ENCODE peak calls at places on chromosomes 2 and 18, in six cellular contexts. P is AG04450, F is endodermal cell, N is tibial nerve, E is choroid plexus epithelial cell, G is RWPE1. Y is an unnamed sample.

GRCh38 chr2:16466821-16467151 is 198.8 kb downstream of the CYRIA start:
- DNase-seq in P (no peak), F (no peak), N (no peak), E (no peak), G (no peak), Y (no peak)

GRCh38 chr2:75561566-75562512 is 1.1 kb upstream of the EVA1A start:
- DNase-seq in P (no peak), F (no peak), N (no peak), E (peak; percentile 62), G (no peak), Y (no peak)

GRCh38 chr2:178005756-178006155 is 66.8 kb downstream of the PDE11A start:
- DNase-seq in P (no peak), F (no peak), N (no peak), E (peak; percentile 5), G (no peak), Y (no peak)

GRCh38 chr2:203913947-203914346 is 22.6 kb upstream of the ICOS start:
- DNase-seq in P (no peak), F (no peak), N (no peak), E (no peak), G (no peak), Y (no peak)

GRCh38 chr2:234488913-234489451 is 7.9 kb downstream of the ARL4C start:
- DNase-seq in P (no peak), F (no peak), N (no peak), E (no peak), G (no peak), Y (no peak)

GRCh38 chr2:240191001-240191400 is 50.5 kb upstream of the OTOS start:
- DNase-seq in P (no peak), F (peak; percentile 17), N (no peak), E (no peak), G (no peak), Y (no peak)

GRCh38 chr2:177143444-177143843 is 69.2 kb upstream of the HNRNPA3 start:
- DNase-seq in P (no peak), F (no peak), N (no peak), E (peak; percentile 62), G (peak; percentile 37), Y (no peak)

GRCh38 chr2:197972017-197972416 is 167.6 kb downstream of the PLCL1 start:
- DNase-seq in P (peak; percentile 48), F (no peak), N (peak; percentile 87), E (peak; percentile 67), G (peak; percentile 42), Y (peak; percentile 41)

GRCh38 chr18:62379051-62379450 is 53.9 kb downstream of the TNFRSF11A start:
- DNase-seq in P (no peak), F (no peak), N (no peak), E (no peak), G (no peak), Y (no peak)

GRCh38 chr18:22626771-22627170 is 209.1 kb upstream of the CTAGE1 start:
- DNase-seq in P (no peak), F (no peak), N (no peak), E (no peak), G (no peak), Y (no peak)

GRCh38 chr2:109554758-109555157 is 59.0 kb downstream of the SEPTIN10 start:
- DNase-seq in P (no peak), F (no peak), N (no peak), E (no peak), G (no peak), Y (no peak)

GRCh38 chr2:62478093-62478580 is 27.9 kb downstream of the TMEM17 start:
- DNase-seq in P (no peak), F (no peak), N (peak; percentile 45), E (peak; percentile 64), G (no peak), Y (no peak)

GRCh38 chr2:56474412-56475158 is 290.8 kb downstream of the CCDC85A start:
- DNase-seq in P (no peak), F (no peak), N (no peak), E (peak; percentile 61), G (peak; percentile 5), Y (no peak)

GRCh38 chr18:46010676-46011075 is 43.5 kb upstream of the EPG5 start:
- DNase-seq in P (no peak), F (no peak), N (peak; percentile 8), E (no peak), G (no peak), Y (no peak)

GRCh38 chr2:3661149-3661660 is 3.2 kb downstream of the ALLC start:
- DNase-seq in P (no peak), F (no peak), N (no peak), E (no peak), G (no peak), Y (no peak)

GRCh38 chr2:203280428-203281064 is 41.7 kb downstream of the CYP20A1 start:
- DNase-seq in P (no peak), F (no peak), N (no peak), E (peak; percentile 86), G (no peak), Y (no peak)

GRCh38 chr2:86213699-86214502 is 14.6 kb downstream of the MRPL35 start:
- DNase-seq in P (no peak), F (no peak), N (no peak), E (peak; percentile 55), G (no peak), Y (no peak)

GRCh38 chr18:1483386-1483785 is 578.7 kb downstream of the ADCYAP1 start:
- DNase-seq in P (no peak), F (no peak), N (no peak), E (no peak), G (no peak), Y (no peak)

DNA sequence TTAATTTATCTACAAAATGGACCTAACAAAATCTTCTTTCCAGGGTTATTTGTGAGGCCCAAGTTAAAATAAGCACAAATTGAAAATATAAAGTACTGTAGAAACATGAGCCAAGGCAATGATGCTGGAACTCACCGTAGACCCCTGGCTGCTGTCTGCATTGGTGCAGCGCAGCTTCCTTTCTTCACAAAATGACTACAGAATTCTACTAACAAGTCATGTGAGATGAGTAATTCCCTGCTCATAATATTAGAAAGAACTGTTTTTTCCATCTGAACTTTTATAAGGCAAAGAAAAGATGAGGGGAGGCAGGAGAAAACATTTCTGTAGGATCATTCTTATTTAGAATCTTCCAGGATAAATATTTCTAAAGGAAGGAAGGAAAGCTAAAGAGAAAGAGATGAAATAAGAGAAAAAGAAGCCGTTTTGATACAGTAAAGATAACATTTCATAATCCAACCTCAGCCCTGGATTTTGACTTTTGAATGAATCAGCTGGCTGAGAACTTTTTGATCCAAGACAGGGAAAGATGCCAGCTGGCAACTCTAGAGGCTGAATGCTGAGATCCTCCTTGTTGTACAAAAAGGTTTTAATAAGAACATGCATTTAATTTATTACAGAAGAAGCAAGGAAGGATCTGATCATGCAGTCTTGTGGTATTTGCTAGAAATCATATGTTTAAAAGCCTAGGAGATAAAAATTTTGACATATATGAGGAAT is 183.9 kb upstream of the KLHL14 start:
- DNase-seq in P (peak; percentile 2), F (no peak), N (peak; percentile 31), E (peak; percentile 91), G (peak; percentile 0), Y (no peak)
- TF ChIP-seq CTCF in P (peak; percentile 42), F (peak; percentile 77), N (no peak), E (peak; percentile 93), G (no peak), Y (no peak)

GRCh38 chr18:79573921-79574491 is 105.6 kb upstream of the CTDP1 start:
- DNase-seq in P (no peak), F (peak; percentile 32), N (no peak), E (no peak), G (no peak), Y (peak; percentile 11)

GRCh38 chr18:79574938-79575525 is 104.6 kb upstream of the CTDP1 start:
- DNase-seq in P (no peak), F (peak; percentile 26), N (no peak), E (no peak), G (no peak), Y (no peak)

GRCh38 chr18:79577451-79578395 is 101.9 kb upstream of the CTDP1 start:
- DNase-seq in P (no peak), F (peak; percentile 34), N (no peak), E (peak; percentile 33), G (no peak), Y (peak; percentile 21)

GRCh38 chr18:79576686-79577351 is 102.8 kb upstream of the CTDP1 start:
- DNase-seq in P (no peak), F (peak; percentile 32), N (no peak), E (peak; percentile 67), G (no peak), Y (peak; percentile 10)

DNA sequence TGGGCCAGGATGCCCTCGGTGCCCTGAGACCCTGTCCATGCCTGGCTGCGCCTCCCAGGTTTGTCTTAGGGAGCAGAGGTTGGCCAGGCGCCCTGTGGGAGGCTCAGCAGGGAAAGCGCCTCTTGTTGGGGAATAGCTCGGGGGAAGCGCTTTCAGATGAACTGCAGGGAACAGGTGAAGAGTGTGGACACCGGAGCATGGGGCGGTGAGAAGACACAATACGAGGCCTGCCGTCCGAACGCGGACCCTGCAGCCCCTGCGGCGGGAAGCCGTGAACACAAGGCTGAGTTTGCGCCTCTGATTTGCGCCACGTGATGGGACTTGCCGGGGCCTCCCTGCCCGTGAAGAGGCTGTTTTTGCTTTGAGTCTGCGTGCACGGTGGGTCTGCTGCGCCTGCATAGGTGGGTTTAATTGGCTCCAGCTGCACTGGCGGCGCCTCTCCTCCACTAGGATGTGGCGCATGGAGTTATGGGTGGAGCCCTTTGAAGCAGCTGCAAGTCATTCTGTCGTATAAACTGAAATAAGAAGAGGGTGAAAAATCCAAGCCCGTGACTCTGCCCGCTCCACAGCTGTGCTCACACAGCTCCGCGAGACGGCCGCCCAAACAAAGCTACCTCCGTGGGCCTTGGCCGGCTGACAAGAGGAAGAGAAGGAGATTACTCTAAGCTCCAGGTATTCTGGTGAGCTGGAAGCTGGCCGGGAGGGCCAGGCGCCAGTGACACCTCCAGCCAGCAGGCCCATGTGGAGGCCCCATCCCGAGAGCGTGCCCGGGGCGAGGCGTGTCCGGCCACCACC is 103.5 kb upstream of the CTDP1 start:
- DNase-seq in P (peak; percentile 77), F (peak; percentile 44), N (no peak), E (peak; percentile 78), G (no peak), Y (peak; percentile 18)
- TF ChIP-seq CTCF in P (peak; percentile 33), F (no peak), N (no peak), E (peak; percentile 20), G (no peak), Y (no peak)

DNA sequence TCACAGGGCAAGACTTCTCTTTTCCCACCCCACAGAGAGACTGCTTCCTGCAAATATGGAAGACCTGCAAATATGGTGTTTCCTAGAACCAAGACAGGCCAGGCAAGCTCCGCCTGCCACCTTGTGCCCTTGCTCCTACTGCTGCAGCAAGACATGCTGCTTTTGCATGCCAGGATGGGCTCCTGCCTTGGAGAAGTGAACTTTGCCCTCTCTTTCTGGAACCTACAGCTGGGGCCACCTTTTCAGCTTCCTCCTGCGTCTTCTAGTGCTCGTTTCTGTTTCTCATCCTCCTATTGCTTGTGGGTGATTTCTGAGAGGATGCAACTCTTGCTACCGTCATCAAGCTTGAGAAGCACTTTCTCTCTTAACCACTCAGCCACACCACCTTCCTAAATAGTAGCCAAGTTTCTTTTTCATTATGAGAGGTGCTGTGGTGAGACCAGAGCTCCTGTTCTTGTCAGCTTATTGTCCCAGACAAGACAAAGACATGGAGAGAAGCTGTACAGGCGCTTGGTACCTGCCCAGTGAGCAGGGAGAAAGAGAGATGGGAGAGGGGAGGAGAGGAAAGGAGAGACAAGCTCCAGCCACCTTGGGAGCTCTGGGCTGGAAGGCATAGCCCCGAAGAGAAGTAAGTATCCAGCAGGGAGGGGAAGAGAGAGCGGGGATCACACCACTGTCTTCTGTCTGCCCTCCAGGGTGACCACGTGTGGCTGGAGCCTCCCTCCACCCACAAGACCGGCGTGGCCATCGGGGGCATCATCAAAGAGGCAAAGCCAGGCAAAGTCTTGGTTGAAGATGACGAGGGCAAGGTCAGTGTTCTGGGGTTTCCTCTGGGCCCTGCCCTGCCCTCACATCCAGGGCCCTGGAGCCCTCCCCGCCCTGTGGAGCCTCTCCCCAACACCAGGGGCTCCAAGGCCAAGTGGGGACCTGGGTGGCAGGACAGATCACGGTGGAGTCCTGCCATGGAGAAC is 28.3 kb downstream of the MYO7B start:
- DNase-seq in P (no peak), F (peak; percentile 27), N (no peak), E (no peak), G (no peak), Y (no peak)
- TF ChIP-seq CTCF in P (no peak), F (no peak), N (no peak), E (no peak), G (no peak), Y (no peak)

GRCh38 chr2:119475225-119475856 is 43.7 kb downstream of the TMEM37 start:
- DNase-seq in P (no peak), F (peak; percentile 79), N (no peak), E (peak; percentile 37), G (no peak), Y (no peak)
- TF ChIP-seq CTCF in P (no peak), F (peak; percentile 62), N (no peak), E (peak; percentile 46), G (no peak), Y (no peak)